ENCODE peak calls at places on chromosomes 12 and 14, in nine cellular contexts. One of them, this sample, is unnamed.
A peak's percentile ranks its signal among the peaks of the same experiment; 100 is the strongest.

GRCh38 chr12:58774731-58775130 is 145.6 kb downstream of the LRIG3 start:
- DNase-seq in mucosa of descending colon: no peak
- DNase-seq in GM06990: no peak
- DNase-seq in bronchial epithelial cell: no peak
- DNase-seq in cardiac muscle cell: no peak
- DNase-seq in HCT116: no peak
- DNase-seq in right lobe of liver: no peak
- DNase-seq in breast epithelium: no peak
- DNase-seq in fibroblast of lung: no peak
- DNase-seq in this sample: no peak

GRCh38 chr14:100691395-100692025 is 35.2 kb upstream of the DLK1 start:
- DNase-seq in mucosa of descending colon: no peak
- DNase-seq in GM06990: no peak
- DNase-seq in bronchial epithelial cell: peak; percentile 79
- DNase-seq in cardiac muscle cell: no peak
- DNase-seq in HCT116: no peak
- DNase-seq in right lobe of liver: no peak
- DNase-seq in breast epithelium: no peak
- DNase-seq in fibroblast of lung: no peak
- DNase-seq in this sample: no peak

GRCh38 chr12:79769860-79770485 is 79.2 kb upstream of the PAWR start:
- DNase-seq in mucosa of descending colon: no peak
- DNase-seq in GM06990: no peak
- DNase-seq in bronchial epithelial cell: no peak
- DNase-seq in cardiac muscle cell: no peak
- DNase-seq in HCT116: no peak
- DNase-seq in right lobe of liver: no peak
- DNase-seq in breast epithelium: no peak
- DNase-seq in fibroblast of lung: no peak
- DNase-seq in this sample: no peak

GRCh38 chr12:122928891-122929538 is 33.1 kb upstream of the VPS37B start:
- DNase-seq in mucosa of descending colon: no peak
- DNase-seq in GM06990: no peak
- DNase-seq in bronchial epithelial cell: no peak
- DNase-seq in cardiac muscle cell: no peak
- DNase-seq in HCT116: no peak
- DNase-seq in right lobe of liver: no peak
- DNase-seq in breast epithelium: no peak
- DNase-seq in fibroblast of lung: no peak
- DNase-seq in this sample: no peak

GRCh38 chr14:103401223-103402214 is 16.3 kb downstream of the MARK3 start:
- DNase-seq in mucosa of descending colon: no peak
- DNase-seq in GM06990: no peak
- DNase-seq in bronchial epithelial cell: peak; percentile 87
- DNase-seq in cardiac muscle cell: peak; percentile 73
- DNase-seq in HCT116: no peak
- DNase-seq in right lobe of liver: no peak
- DNase-seq in breast epithelium: no peak
- DNase-seq in fibroblast of lung: peak; percentile 74
- DNase-seq in this sample: peak; percentile 77

GRCh38 chr12:57203791-57204190 is 12.8 kb upstream of the NXPH4 start:
- DNase-seq in mucosa of descending colon: no peak
- DNase-seq in GM06990: no peak
- DNase-seq in bronchial epithelial cell: no peak
- DNase-seq in cardiac muscle cell: no peak
- DNase-seq in HCT116: no peak
- DNase-seq in right lobe of liver: no peak
- DNase-seq in breast epithelium: no peak
- DNase-seq in fibroblast of lung: no peak
- DNase-seq in this sample: no peak

GRCh38 chr12:6182279-6182898 is 17.8 kb upstream of the CD9 start:
- DNase-seq in mucosa of descending colon: peak; percentile 80
- DNase-seq in GM06990: no peak
- DNase-seq in bronchial epithelial cell: peak; percentile 85
- DNase-seq in cardiac muscle cell: peak; percentile 84
- DNase-seq in HCT116: no peak
- DNase-seq in right lobe of liver: peak; percentile 57
- DNase-seq in breast epithelium: peak; percentile 36
- DNase-seq in fibroblast of lung: peak; percentile 96
- DNase-seq in this sample: peak; percentile 88

GRCh38 chr12:94638521-94638920 is 11.8 kb downstream of the TMCC3 start:
- DNase-seq in mucosa of descending colon: no peak
- DNase-seq in GM06990: no peak
- DNase-seq in bronchial epithelial cell: no peak
- DNase-seq in cardiac muscle cell: no peak
- DNase-seq in HCT116: no peak
- DNase-seq in right lobe of liver: no peak
- DNase-seq in breast epithelium: no peak
- DNase-seq in fibroblast of lung: no peak
- DNase-seq in this sample: no peak

GRCh38 chr12:10385181-10385613 is 4.6 kb downstream of the KLRK1 start:
- DNase-seq in mucosa of descending colon: no peak
- DNase-seq in GM06990: no peak
- DNase-seq in bronchial epithelial cell: peak; percentile 91
- DNase-seq in cardiac muscle cell: peak; percentile 84
- DNase-seq in HCT116: no peak
- DNase-seq in right lobe of liver: no peak
- DNase-seq in breast epithelium: no peak
- DNase-seq in fibroblast of lung: peak; percentile 93
- DNase-seq in this sample: peak; percentile 82

GRCh38 chr12:29907486-29907885 is 123.7 kb upstream of the TMTC1 start:
- DNase-seq in mucosa of descending colon: no peak
- DNase-seq in GM06990: no peak
- DNase-seq in bronchial epithelial cell: no peak
- DNase-seq in cardiac muscle cell: peak; percentile 64
- DNase-seq in HCT116: no peak
- DNase-seq in right lobe of liver: no peak
- DNase-seq in breast epithelium: no peak
- DNase-seq in fibroblast of lung: peak; percentile 15
- DNase-seq in this sample: peak; percentile 42

GRCh38 chr12:30603129-30603528 is 92.5 kb downstream of the IPO8 start:
- DNase-seq in mucosa of descending colon: no peak
- DNase-seq in GM06990: no peak
- DNase-seq in bronchial epithelial cell: no peak
- DNase-seq in cardiac muscle cell: no peak
- DNase-seq in HCT116: no peak
- DNase-seq in right lobe of liver: no peak
- DNase-seq in breast epithelium: no peak
- DNase-seq in fibroblast of lung: no peak
- DNase-seq in this sample: no peak

GRCh38 chr12:111741235-111741812 is 25.4 kb upstream of the ALDH2 start:
- DNase-seq in mucosa of descending colon: peak; percentile 33
- DNase-seq in GM06990: no peak
- DNase-seq in bronchial epithelial cell: no peak
- DNase-seq in cardiac muscle cell: peak; percentile 63
- DNase-seq in HCT116: no peak
- DNase-seq in right lobe of liver: no peak
- DNase-seq in breast epithelium: no peak
- DNase-seq in fibroblast of lung: no peak
- DNase-seq in this sample: peak; percentile 56

DNA sequence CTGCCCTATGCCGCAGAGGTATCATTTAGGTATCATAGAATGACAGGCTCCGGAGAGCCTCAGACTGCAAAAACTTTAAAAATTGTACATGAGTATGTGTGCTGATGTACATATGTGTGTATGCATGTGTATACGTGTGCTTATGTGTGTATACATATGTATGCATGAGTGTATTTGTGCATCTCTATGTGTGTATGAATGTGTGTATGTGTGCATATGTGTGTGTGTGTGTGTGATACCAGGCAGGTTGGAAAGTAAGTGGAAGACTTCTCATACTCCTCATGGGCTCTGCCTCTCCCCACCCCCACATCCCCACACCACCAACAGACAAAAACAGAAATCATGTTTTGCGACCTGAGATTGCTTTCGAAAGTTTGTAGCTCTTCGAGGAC is 621 bp upstream of the TMEM117 start:
- DNase-seq in mucosa of descending colon: no peak
- DNase-seq in GM06990: no peak
- DNase-seq in bronchial epithelial cell: no peak
- DNase-seq in cardiac muscle cell: no peak
- DNase-seq in HCT116: no peak
- DNase-seq in right lobe of liver: no peak
- DNase-seq in breast epithelium: no peak
- DNase-seq in fibroblast of lung: peak; percentile 19
- DNase-seq in this sample: peak; percentile 11
- H3K4me3 ChIP-seq in mucosa of descending colon: peak overlapping the region; percentile 65
- H3K4me3 ChIP-seq in GM06990: peak overlapping the region; percentile 65
- H3K4me3 ChIP-seq in bronchial epithelial cell: peak overlapping the region; percentile 56
- H3K4me3 ChIP-seq in cardiac muscle cell: peak overlapping the region; percentile 72
- H3K4me3 ChIP-seq in HCT116: peak overlapping the region; percentile 72
- H3K4me3 ChIP-seq in right lobe of liver: peak overlapping the region; percentile 76
- H3K4me3 ChIP-seq in breast epithelium: peak overlapping the region; percentile 97
- H3K4me3 ChIP-seq in fibroblast of lung: peak overlapping the region; percentile 63
- H3K4me3 ChIP-seq in this sample: peak overlapping the region; percentile 65

GRCh38 chr12:130916251-130916911 is 37.3 kb upstream of the ADGRD1 start:
- DNase-seq in mucosa of descending colon: peak; percentile 43
- DNase-seq in GM06990: peak; percentile 39
- DNase-seq in bronchial epithelial cell: peak; percentile 47
- DNase-seq in cardiac muscle cell: peak; percentile 71
- DNase-seq in HCT116: peak; percentile 38
- DNase-seq in right lobe of liver: peak; percentile 52
- DNase-seq in breast epithelium: no peak
- DNase-seq in fibroblast of lung: peak; percentile 74
- DNase-seq in this sample: peak; percentile 66
- TF ChIP-seq CTCF in mucosa of descending colon: peak; percentile 41
- TF ChIP-seq CTCF in GM06990: peak; percentile 94
- TF ChIP-seq CTCF in bronchial epithelial cell: peak; percentile 96
- TF ChIP-seq CTCF in cardiac muscle cell: peak; percentile 91
- TF ChIP-seq CTCF in HCT116: peak; percentile 92
- TF ChIP-seq CTCF in right lobe of liver: peak; percentile 90
- TF ChIP-seq CTCF in breast epithelium: peak; percentile 39
- TF ChIP-seq CTCF in fibroblast of lung: peak; percentile 98
- TF ChIP-seq CTCF in this sample: peak; percentile 77

DNA sequence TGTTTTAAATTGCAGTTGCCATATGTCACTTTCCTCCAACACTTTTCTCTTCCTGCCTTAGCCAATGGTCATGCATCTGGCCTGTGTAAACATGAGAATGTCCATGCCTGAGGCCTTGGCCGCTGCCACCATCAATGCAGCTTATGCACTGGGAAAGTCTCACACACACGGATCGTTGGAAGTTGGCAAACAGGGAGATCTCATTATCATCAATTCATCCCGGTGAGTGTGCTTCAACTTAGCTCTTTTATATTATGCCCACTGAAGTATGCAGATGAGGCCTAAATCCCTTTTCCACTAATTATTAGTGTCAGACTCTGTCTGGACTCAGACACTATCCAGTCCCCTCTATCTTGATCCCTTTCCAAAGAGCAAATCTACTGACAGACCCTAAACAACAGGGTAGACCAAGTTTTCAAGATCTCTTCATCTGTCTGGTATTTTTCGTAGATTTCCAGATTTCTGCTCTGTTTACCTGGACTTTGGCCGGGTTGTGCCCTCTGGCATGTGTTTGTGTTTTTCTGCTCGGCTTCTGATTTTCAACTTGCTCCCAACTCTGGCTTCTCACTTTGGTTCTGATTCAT is 23.2 kb downstream of the AMDHD1 start:
- DNase-seq in mucosa of descending colon: no peak
- DNase-seq in GM06990: no peak
- DNase-seq in bronchial epithelial cell: no peak
- DNase-seq in cardiac muscle cell: no peak
- DNase-seq in HCT116: no peak
- DNase-seq in right lobe of liver: peak; percentile 51
- DNase-seq in breast epithelium: no peak
- DNase-seq in fibroblast of lung: no peak
- DNase-seq in this sample: no peak
- H3K4me3 ChIP-seq in mucosa of descending colon: no peak overlapping the region
- H3K4me3 ChIP-seq in GM06990: no peak overlapping the region
- H3K4me3 ChIP-seq in bronchial epithelial cell: no peak overlapping the region
- H3K4me3 ChIP-seq in cardiac muscle cell: no peak overlapping the region
- H3K4me3 ChIP-seq in HCT116: no peak overlapping the region
- H3K4me3 ChIP-seq in right lobe of liver: no peak overlapping the region
- H3K4me3 ChIP-seq in breast epithelium: no peak overlapping the region
- H3K4me3 ChIP-seq in fibroblast of lung: no peak overlapping the region
- H3K4me3 ChIP-seq in this sample: no peak overlapping the region

GRCh38 chr12:13606290-13606689 is 375.1 kb downstream of the GRIN2B start:
- DNase-seq in mucosa of descending colon: no peak
- DNase-seq in GM06990: no peak
- DNase-seq in bronchial epithelial cell: no peak
- DNase-seq in cardiac muscle cell: no peak
- DNase-seq in HCT116: no peak
- DNase-seq in right lobe of liver: no peak
- DNase-seq in breast epithelium: no peak
- DNase-seq in fibroblast of lung: no peak
- DNase-seq in this sample: no peak

GRCh38 chr12:13609874-13610273 is 371.5 kb downstream of the GRIN2B start:
- DNase-seq in mucosa of descending colon: no peak
- DNase-seq in GM06990: no peak
- DNase-seq in bronchial epithelial cell: no peak
- DNase-seq in cardiac muscle cell: no peak
- DNase-seq in HCT116: no peak
- DNase-seq in right lobe of liver: no peak
- DNase-seq in breast epithelium: no peak
- DNase-seq in fibroblast of lung: no peak
- DNase-seq in this sample: no peak

GRCh38 chr12:13602217-13602616 is 379.2 kb downstream of the GRIN2B start:
- DNase-seq in mucosa of descending colon: no peak
- DNase-seq in GM06990: no peak
- DNase-seq in bronchial epithelial cell: no peak
- DNase-seq in cardiac muscle cell: no peak
- DNase-seq in HCT116: no peak
- DNase-seq in right lobe of liver: no peak
- DNase-seq in breast epithelium: no peak
- DNase-seq in fibroblast of lung: no peak
- DNase-seq in this sample: no peak

DNA sequence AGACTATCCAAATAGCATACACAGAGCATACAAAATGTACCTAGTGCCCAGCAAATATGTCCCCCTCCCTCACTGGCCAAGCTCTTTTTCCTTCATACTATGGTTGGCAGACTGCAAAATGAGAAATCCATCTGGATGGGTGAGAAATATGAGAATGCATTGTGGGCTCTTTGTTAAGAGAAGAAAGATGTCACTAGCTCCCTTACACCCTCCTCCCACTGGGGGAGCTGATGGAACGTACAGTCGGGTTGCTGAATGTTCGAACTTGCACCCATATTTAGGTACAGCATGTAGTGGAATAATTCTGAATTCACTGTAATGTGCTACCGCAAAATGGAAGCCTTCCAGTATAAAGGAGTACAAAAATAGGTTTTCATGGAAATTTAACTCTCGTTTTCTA is 377.5 kb downstream of the GRIN2B start:
- DNase-seq in mucosa of descending colon: no peak
- DNase-seq in GM06990: no peak
- DNase-seq in bronchial epithelial cell: no peak
- DNase-seq in cardiac muscle cell: no peak
- DNase-seq in HCT116: no peak
- DNase-seq in right lobe of liver: no peak
- DNase-seq in breast epithelium: no peak
- DNase-seq in fibroblast of lung: no peak
- DNase-seq in this sample: no peak
- TF ChIP-seq CTCF in mucosa of descending colon: no peak
- TF ChIP-seq CTCF in GM06990: no peak
- TF ChIP-seq CTCF in bronchial epithelial cell: no peak
- TF ChIP-seq CTCF in cardiac muscle cell: no peak
- TF ChIP-seq CTCF in HCT116: peak; percentile 39
- TF ChIP-seq CTCF in right lobe of liver: no peak
- TF ChIP-seq CTCF in breast epithelium: no peak
- TF ChIP-seq CTCF in fibroblast of lung: no peak
- TF ChIP-seq CTCF in this sample: no peak

This sample was measured in fibroblast of pulmonary artery.